ENCODE peak calls at places on chromosomes 5 and 9, in ten cellular contexts. One of them, this sample, is unnamed. For H3K4me1, the result is how much of the 10 kb centered on the place peaks cover.

GRCh38 chr5:151233576-151234202 is 9.8 kb upstream of the CCDC69 start:
- DNase-seq in Peyer's patch: peak
- DNase-seq in OCI-LY7: peak
- DNase-seq in suprapubic skin: no peak
- DNase-seq in A549: no peak
- DNase-seq in tibial nerve: no peak
- DNase-seq in keratinocyte: no peak
- DNase-seq in ovary: no peak
- DNase-seq in psoas muscle: no peak
- DNase-seq in fibroblast of lung: no peak
- DNase-seq in this sample: no peak

GRCh38 chr9:75599249-75599648 is 291.2 kb upstream of the PCSK5 start:
- DNase-seq in OCI-LY7: no peak
- DNase-seq in psoas muscle: no peak
- DNase-seq in suprapubic skin: no peak
- DNase-seq in ovary: no peak
- DNase-seq in A549: no peak
- DNase-seq in Peyer's patch: no peak
- DNase-seq in fibroblast of lung: no peak
- DNase-seq in tibial nerve: no peak
- DNase-seq in keratinocyte: no peak
- DNase-seq in this sample: no peak

GRCh38 chr9:21294904-21295538 is 10.1 kb downstream of the IFNA5 start:
- DNase-seq in fibroblast of lung: no peak
- DNase-seq in OCI-LY7: no peak
- DNase-seq in A549: no peak
- DNase-seq in ovary: no peak
- DNase-seq in keratinocyte: no peak
- DNase-seq in psoas muscle: no peak
- DNase-seq in suprapubic skin: no peak
- DNase-seq in Peyer's patch: no peak
- DNase-seq in tibial nerve: no peak
- DNase-seq in this sample: no peak

GRCh38 chr5:38846379-38846967 is 661 bp downstream of the OSMR start:
- DNase-seq in keratinocyte: no peak
- DNase-seq in ovary: peak
- DNase-seq in A549: peak
- DNase-seq in tibial nerve: no peak
- DNase-seq in Peyer's patch: no peak
- DNase-seq in OCI-LY7: no peak
- DNase-seq in fibroblast of lung: no peak
- DNase-seq in psoas muscle: no peak
- DNase-seq in suprapubic skin: no peak
- DNase-seq in this sample: no peak

GRCh38 chr9:90974007-90974406 is 172.4 kb downstream of the SYK start:
- DNase-seq in psoas muscle: no peak
- DNase-seq in A549: no peak
- DNase-seq in OCI-LY7: peak
- DNase-seq in keratinocyte: no peak
- DNase-seq in suprapubic skin: no peak
- DNase-seq in tibial nerve: no peak
- DNase-seq in fibroblast of lung: peak
- DNase-seq in Peyer's patch: no peak
- DNase-seq in ovary: no peak
- DNase-seq in this sample: no peak

GRCh38 chr9:114097613-114098020 is 1.5 kb downstream of the KIF12 start:
- DNase-seq in Peyer's patch: no peak
- DNase-seq in fibroblast of lung: peak
- DNase-seq in ovary: peak
- DNase-seq in keratinocyte: no peak
- DNase-seq in OCI-LY7: no peak
- DNase-seq in A549: no peak
- DNase-seq in psoas muscle: no peak
- DNase-seq in suprapubic skin: peak
- DNase-seq in tibial nerve: no peak
- DNase-seq in this sample: no peak

GRCh38 chr9:109289931-109290330 is 30.9 kb downstream of the EPB41L4B start:
- DNase-seq in ovary: no peak
- DNase-seq in OCI-LY7: no peak
- DNase-seq in A549: no peak
- DNase-seq in keratinocyte: no peak
- DNase-seq in psoas muscle: no peak
- DNase-seq in fibroblast of lung: no peak
- DNase-seq in tibial nerve: no peak
- DNase-seq in suprapubic skin: no peak
- DNase-seq in Peyer's patch: no peak
- DNase-seq in this sample: no peak

GRCh38 chr5:54895816-54896341 is 89.5 kb downstream of the ESM1 start:
- DNase-seq in psoas muscle: no peak
- DNase-seq in tibial nerve: peak
- DNase-seq in OCI-LY7: peak
- DNase-seq in fibroblast of lung: peak
- DNase-seq in Peyer's patch: no peak
- DNase-seq in suprapubic skin: no peak
- DNase-seq in keratinocyte: no peak
- DNase-seq in ovary: no peak
- DNase-seq in A549: peak
- DNase-seq in this sample: no peak

GRCh38 chr5:157977957-157978505 is 119.1 kb upstream of the CLINT1 start:
- DNase-seq in A549: no peak
- DNase-seq in psoas muscle: no peak
- DNase-seq in OCI-LY7: no peak
- DNase-seq in Peyer's patch: no peak
- DNase-seq in ovary: no peak
- DNase-seq in fibroblast of lung: no peak
- DNase-seq in suprapubic skin: no peak
- DNase-seq in tibial nerve: no peak
- DNase-seq in keratinocyte: no peak
- DNase-seq in this sample: no peak

GRCh38 chr9:114247086-114247485 is 75.8 kb upstream of the ORM1 start:
- DNase-seq in tibial nerve: no peak
- DNase-seq in Peyer's patch: no peak
- DNase-seq in OCI-LY7: no peak
- DNase-seq in A549: no peak
- DNase-seq in ovary: no peak
- DNase-seq in psoas muscle: no peak
- DNase-seq in keratinocyte: no peak
- DNase-seq in fibroblast of lung: no peak
- DNase-seq in suprapubic skin: no peak
- DNase-seq in this sample: no peak

GRCh38 chr9:114694719-114695269 is 12.8 kb upstream of the TEX48 start:
- DNase-seq in suprapubic skin: no peak
- DNase-seq in Peyer's patch: no peak
- DNase-seq in OCI-LY7: no peak
- DNase-seq in psoas muscle: no peak
- DNase-seq in fibroblast of lung: no peak
- DNase-seq in tibial nerve: no peak
- DNase-seq in ovary: no peak
- DNase-seq in A549: no peak
- DNase-seq in keratinocyte: no peak
- DNase-seq in this sample: no peak

GRCh38 chr5:91283899-91284298 is 99.2 kb downstream of the ARRDC3 start:
- DNase-seq in fibroblast of lung: peak
- DNase-seq in ovary: no peak
- DNase-seq in OCI-LY7: no peak
- DNase-seq in Peyer's patch: no peak
- DNase-seq in tibial nerve: peak
- DNase-seq in psoas muscle: no peak
- DNase-seq in A549: no peak
- DNase-seq in suprapubic skin: no peak
- DNase-seq in keratinocyte: no peak
- DNase-seq in this sample: no peak

GRCh38 chr9:77997611-77998349 is 33.8 kb downstream of the GNAQ start:
- DNase-seq in ovary: no peak
- DNase-seq in tibial nerve: no peak
- DNase-seq in OCI-LY7: no peak
- DNase-seq in psoas muscle: peak
- DNase-seq in keratinocyte: no peak
- DNase-seq in Peyer's patch: no peak
- DNase-seq in A549: no peak
- DNase-seq in fibroblast of lung: no peak
- DNase-seq in suprapubic skin: no peak
- DNase-seq in this sample: no peak

GRCh38 chr9:136441681-136442245 is 2.1 kb upstream of the INPP5E start:
- DNase-seq in ovary: no peak
- DNase-seq in tibial nerve: no peak
- DNase-seq in suprapubic skin: no peak
- DNase-seq in Peyer's patch: no peak
- DNase-seq in fibroblast of lung: no peak
- DNase-seq in A549: no peak
- DNase-seq in OCI-LY7: no peak
- DNase-seq in keratinocyte: no peak
- DNase-seq in psoas muscle: no peak
- DNase-seq in this sample: no peak

GRCh38 chr5:79002374-79002773 is 17.3 kb upstream of the ARSB start:
- DNase-seq in fibroblast of lung: no peak
- DNase-seq in OCI-LY7: no peak
- DNase-seq in tibial nerve: no peak
- DNase-seq in Peyer's patch: no peak
- DNase-seq in ovary: no peak
- DNase-seq in psoas muscle: no peak
- DNase-seq in suprapubic skin: no peak
- DNase-seq in A549: no peak
- DNase-seq in keratinocyte: no peak
- DNase-seq in this sample: no peak

GRCh38 chr5:178201221-178201926 is 3.0 kb upstream of the HNRNPAB start:
- DNase-seq in OCI-LY7: no peak
- DNase-seq in tibial nerve: no peak
- DNase-seq in Peyer's patch: no peak
- DNase-seq in A549: no peak
- DNase-seq in fibroblast of lung: peak
- DNase-seq in psoas muscle: no peak
- DNase-seq in ovary: no peak
- DNase-seq in suprapubic skin: peak
- DNase-seq in keratinocyte: no peak
- DNase-seq in this sample: no peak

GRCh38 chr5:6181147-6181729 is 197.1 kb downstream of the MED10 start:
- DNase-seq in psoas muscle: no peak
- DNase-seq in fibroblast of lung: no peak
- DNase-seq in suprapubic skin: no peak
- DNase-seq in keratinocyte: no peak
- DNase-seq in A549: no peak
- DNase-seq in ovary: no peak
- DNase-seq in Peyer's patch: no peak
- DNase-seq in OCI-LY7: no peak
- DNase-seq in tibial nerve: no peak
- DNase-seq in this sample: no peak

GRCh38 chr9:108994695-108995094 is 18.6 kb downstream of the CTNNAL1 start:
- DNase-seq in keratinocyte: no peak
- DNase-seq in tibial nerve: no peak
- DNase-seq in fibroblast of lung: peak
- DNase-seq in suprapubic skin: no peak
- DNase-seq in psoas muscle: peak
- DNase-seq in A549: no peak
- DNase-seq in ovary: peak
- DNase-seq in OCI-LY7: peak
- DNase-seq in Peyer's patch: no peak
- DNase-seq in this sample: no peak

GRCh38 chr9:129225201-129225778 is 47.2 kb upstream of the IER5L start:
- DNase-seq in OCI-LY7: no peak
- DNase-seq in Peyer's patch: no peak
- DNase-seq in psoas muscle: peak
- DNase-seq in keratinocyte: no peak
- DNase-seq in fibroblast of lung: no peak
- DNase-seq in tibial nerve: no peak
- DNase-seq in ovary: no peak
- DNase-seq in suprapubic skin: no peak
- DNase-seq in A549: no peak
- DNase-seq in this sample: no peak
- H3K27ac ChIP-seq in OCI-LY7: no peak
- H3K27ac ChIP-seq in Peyer's patch: no peak
- H3K27ac ChIP-seq in psoas muscle: peak
- H3K27ac ChIP-seq in keratinocyte: no peak
- H3K27ac ChIP-seq in fibroblast of lung: no peak
- H3K27ac ChIP-seq in tibial nerve: peak
- H3K27ac ChIP-seq in ovary: peak
- H3K27ac ChIP-seq in suprapubic skin: peak
- H3K27ac ChIP-seq in A549: peak
- H3K27ac ChIP-seq in this sample: no peak

GRCh38 chr5:126414874-126415502 is 8.2 kb upstream of the GRAMD2B start:
- DNase-seq in fibroblast of lung: peak
- DNase-seq in psoas muscle: no peak
- DNase-seq in tibial nerve: peak
- DNase-seq in suprapubic skin: no peak
- DNase-seq in Peyer's patch: no peak
- DNase-seq in ovary: peak
- DNase-seq in A549: no peak
- DNase-seq in OCI-LY7: no peak
- DNase-seq in keratinocyte: no peak
- DNase-seq in this sample: no peak
- H3K4me1 ChIP-seq in fibroblast of lung: under half
- H3K4me1 ChIP-seq in psoas muscle: under half
- H3K4me1 ChIP-seq in tibial nerve: under half
- H3K4me1 ChIP-seq in suprapubic skin: under half
- H3K4me1 ChIP-seq in Peyer's patch: under half
- H3K4me1 ChIP-seq in ovary: under half
- H3K4me1 ChIP-seq in A549: under half
- H3K4me1 ChIP-seq in OCI-LY7: under half
- H3K4me1 ChIP-seq in keratinocyte: under half
- H3K4me1 ChIP-seq in this sample: under half

DNA sequence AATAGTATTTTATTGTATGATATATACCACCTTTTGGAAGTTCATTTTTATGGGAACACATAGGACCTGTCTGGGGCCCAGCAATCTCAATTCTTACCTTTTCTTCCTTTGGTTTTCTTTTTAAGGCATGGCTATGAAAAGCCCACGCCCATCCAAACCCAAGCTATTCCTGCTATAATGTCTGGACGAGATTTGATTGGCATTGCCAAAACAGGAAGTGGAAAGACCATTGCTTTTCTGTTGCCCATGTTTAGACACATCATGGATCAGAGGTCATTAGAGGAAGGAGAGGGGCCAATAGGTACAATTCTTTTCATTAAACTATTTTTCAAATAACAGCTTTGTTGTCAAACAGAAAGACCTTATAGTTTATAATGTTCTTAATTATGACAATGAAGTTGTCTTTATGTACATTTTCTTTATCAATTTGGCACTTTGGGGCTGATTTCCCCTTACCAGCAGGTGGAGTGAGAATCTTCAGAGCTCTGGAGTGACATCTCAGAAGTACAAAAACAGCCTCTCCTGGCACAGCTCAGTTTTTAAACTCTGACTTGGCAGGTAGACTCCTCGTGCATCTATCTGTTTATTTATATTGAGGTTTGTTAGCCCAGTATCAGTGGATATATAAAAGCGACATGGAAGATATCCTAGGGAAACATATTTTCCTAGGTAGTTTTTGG is 25.8 kb downstream of the DDX46 start:
- DNase-seq in fibroblast of lung: no peak
- DNase-seq in ovary: no peak
- DNase-seq in psoas muscle: no peak
- DNase-seq in keratinocyte: no peak
- DNase-seq in OCI-LY7: peak
- DNase-seq in tibial nerve: no peak
- DNase-seq in suprapubic skin: no peak
- DNase-seq in A549: no peak
- DNase-seq in Peyer's patch: no peak
- DNase-seq in this sample: no peak
- H3K27ac ChIP-seq in fibroblast of lung: no peak
- H3K27ac ChIP-seq in ovary: no peak
- H3K27ac ChIP-seq in psoas muscle: no peak
- H3K27ac ChIP-seq in keratinocyte: no peak
- H3K27ac ChIP-seq in OCI-LY7: no peak
- H3K27ac ChIP-seq in tibial nerve: no peak
- H3K27ac ChIP-seq in suprapubic skin: no peak
- H3K27ac ChIP-seq in A549: no peak
- H3K27ac ChIP-seq in Peyer's patch: no peak
- H3K27ac ChIP-seq in this sample: no peak

GRCh38 chr9:122816163-122816867 is 12.1 kb downstream of the PDCL start:
- DNase-seq in OCI-LY7: no peak
- DNase-seq in suprapubic skin: no peak
- DNase-seq in Peyer's patch: peak
- DNase-seq in keratinocyte: no peak
- DNase-seq in fibroblast of lung: no peak
- DNase-seq in tibial nerve: peak
- DNase-seq in A549: no peak
- DNase-seq in psoas muscle: peak
- DNase-seq in ovary: no peak
- DNase-seq in this sample: peak
- H3K4me1 ChIP-seq in OCI-LY7: under half
- H3K4me1 ChIP-seq in suprapubic skin: under half
- H3K4me1 ChIP-seq in Peyer's patch: under half
- H3K4me1 ChIP-seq in keratinocyte: under half
- H3K4me1 ChIP-seq in fibroblast of lung: under half
- H3K4me1 ChIP-seq in tibial nerve: under half
- H3K4me1 ChIP-seq in A549: under half
- H3K4me1 ChIP-seq in psoas muscle: under half
- H3K4me1 ChIP-seq in ovary: under half
- H3K4me1 ChIP-seq in this sample: under half